ENCODE peak calls at places on chromosomes 16 and 17, in five cellular contexts. One of them, this sample, is unnamed.

GRCh38 chr17:5899496-5900195 is 170.5 kb upstream of the WSCD1 start:
- DNase-seq in CD8-positive, alpha-beta memory T cell: no peak
- DNase-seq in PC-9: no peak
- DNase-seq in CD8-positive, alpha-beta T cell: no peak
- DNase-seq in gastrocnemius medialis: no peak
- DNase-seq in this sample: no peak

GRCh38 chr17:7383742-7384488 is 3.0 kb downstream of the TNK1 start:
- DNase-seq in CD8-positive, alpha-beta memory T cell: peak; percentile 80
- DNase-seq in PC-9: no peak
- DNase-seq in CD8-positive, alpha-beta T cell: peak; percentile 73
- DNase-seq in gastrocnemius medialis: no peak
- DNase-seq in this sample: peak; percentile 31

GRCh38 chr17:58367462-58367861 is 15.5 kb upstream of the SUPT4H1 start:
- DNase-seq in CD8-positive, alpha-beta memory T cell: no peak
- DNase-seq in PC-9: no peak
- DNase-seq in CD8-positive, alpha-beta T cell: no peak
- DNase-seq in gastrocnemius medialis: no peak
- DNase-seq in this sample: peak; percentile 86

GRCh38 chr16:88570691-88571092 is 489 bp downstream of the ZC3H18 start:
- DNase-seq in CD8-positive, alpha-beta memory T cell: no peak
- DNase-seq in PC-9: no peak
- DNase-seq in CD8-positive, alpha-beta T cell: peak; percentile 43
- DNase-seq in gastrocnemius medialis: no peak
- DNase-seq in this sample: peak; percentile 74

GRCh38 chr17:39787743-39788484 is 50.2 kb downstream of the GRB7 start:
- DNase-seq in CD8-positive, alpha-beta memory T cell: no peak
- DNase-seq in PC-9: no peak
- DNase-seq in CD8-positive, alpha-beta T cell: no peak
- DNase-seq in gastrocnemius medialis: no peak
- DNase-seq in this sample: no peak

GRCh38 chr17:59513934-59514841 is 51.2 kb upstream of the DHX40 start:
- DNase-seq in CD8-positive, alpha-beta memory T cell: no peak
- DNase-seq in PC-9: peak; percentile 65
- DNase-seq in CD8-positive, alpha-beta T cell: no peak
- DNase-seq in gastrocnemius medialis: peak; percentile 51
- DNase-seq in this sample: peak; percentile 83

GRCh38 chr16:13148836-13149235 is 247.4 kb downstream of the SHISA9 start:
- DNase-seq in CD8-positive, alpha-beta memory T cell: no peak
- DNase-seq in PC-9: no peak
- DNase-seq in CD8-positive, alpha-beta T cell: no peak
- DNase-seq in gastrocnemius medialis: no peak
- DNase-seq in this sample: no peak

GRCh38 chr17:30334421-30334820 is 564 bp upstream of the TMIGD1 start:
- DNase-seq in CD8-positive, alpha-beta memory T cell: no peak
- DNase-seq in PC-9: no peak
- DNase-seq in CD8-positive, alpha-beta T cell: no peak
- DNase-seq in gastrocnemius medialis: no peak
- DNase-seq in this sample: no peak

GRCh38 chr16:56801762-56802161 is 63.2 kb upstream of the SLC12A3 start:
- DNase-seq in CD8-positive, alpha-beta memory T cell: no peak
- DNase-seq in PC-9: no peak
- DNase-seq in CD8-positive, alpha-beta T cell: no peak
- DNase-seq in gastrocnemius medialis: no peak
- DNase-seq in this sample: no peak

GRCh38 chr16:90044111-90044551 is 24.9 kb upstream of the DBNDD1 start:
- DNase-seq in CD8-positive, alpha-beta memory T cell: no peak
- DNase-seq in PC-9: peak; percentile 94
- DNase-seq in CD8-positive, alpha-beta T cell: no peak
- DNase-seq in gastrocnemius medialis: no peak
- DNase-seq in this sample: peak; percentile 64

GRCh38 chr16:75392911-75393310 is 40.4 kb downstream of the CFDP1 start:
- DNase-seq in CD8-positive, alpha-beta memory T cell: no peak
- DNase-seq in PC-9: no peak
- DNase-seq in CD8-positive, alpha-beta T cell: no peak
- DNase-seq in gastrocnemius medialis: no peak
- DNase-seq in this sample: peak; percentile 37

GRCh38 chr16:12356622-12357365 is 380.3 kb downstream of the SNX29 start:
- DNase-seq in CD8-positive, alpha-beta memory T cell: no peak
- DNase-seq in PC-9: no peak
- DNase-seq in CD8-positive, alpha-beta T cell: no peak
- DNase-seq in gastrocnemius medialis: no peak
- DNase-seq in this sample: no peak

GRCh38 chr17:66786101-66786500 is 48.8 kb upstream of the CACNG5 start:
- DNase-seq in CD8-positive, alpha-beta memory T cell: no peak
- DNase-seq in PC-9: no peak
- DNase-seq in CD8-positive, alpha-beta T cell: no peak
- DNase-seq in gastrocnemius medialis: no peak
- DNase-seq in this sample: no peak

GRCh38 chr17:68771867-68772515 is 170.8 kb upstream of the FAM20A start:
- DNase-seq in CD8-positive, alpha-beta memory T cell: no peak
- DNase-seq in PC-9: peak; percentile 12
- DNase-seq in CD8-positive, alpha-beta T cell: no peak
- DNase-seq in gastrocnemius medialis: no peak
- DNase-seq in this sample: peak; percentile 62

GRCh38 chr17:63709110-63709509 is 9.2 kb upstream of the LIMD2 start:
- DNase-seq in CD8-positive, alpha-beta memory T cell: no peak
- DNase-seq in PC-9: no peak
- DNase-seq in CD8-positive, alpha-beta T cell: no peak
- DNase-seq in gastrocnemius medialis: no peak
- DNase-seq in this sample: no peak

GRCh38 chr17:17926840-17927449 is 45.3 kb downstream of the TOM1L2 start:
- DNase-seq in CD8-positive, alpha-beta memory T cell: no peak
- DNase-seq in PC-9: no peak
- DNase-seq in CD8-positive, alpha-beta T cell: no peak
- DNase-seq in gastrocnemius medialis: no peak
- DNase-seq in this sample: no peak

GRCh38 chr17:17141860-17142552 is 64.1 kb downstream of the PLD6 start:
- DNase-seq in CD8-positive, alpha-beta memory T cell: peak; percentile 25
- DNase-seq in PC-9: no peak
- DNase-seq in CD8-positive, alpha-beta T cell: peak; percentile 47
- DNase-seq in gastrocnemius medialis: no peak
- DNase-seq in this sample: no peak

GRCh38 chr17:10683853-10684252 is 13.5 kb downstream of the SCO1 start:
- DNase-seq in CD8-positive, alpha-beta memory T cell: no peak
- DNase-seq in PC-9: no peak
- DNase-seq in CD8-positive, alpha-beta T cell: no peak
- DNase-seq in gastrocnemius medialis: no peak
- DNase-seq in this sample: no peak

GRCh38 chr16:11797957-11798299 is 870 bp upstream of the ZC3H7A start:
- DNase-seq in CD8-positive, alpha-beta memory T cell: no peak
- DNase-seq in PC-9: no peak
- DNase-seq in CD8-positive, alpha-beta T cell: no peak
- DNase-seq in gastrocnemius medialis: no peak
- DNase-seq in this sample: peak; percentile 37

GRCh38 chr17:76492250-76492988 is 8.8 kb downstream of the RHBDF2 start:
- DNase-seq in CD8-positive, alpha-beta memory T cell: no peak
- DNase-seq in PC-9: no peak
- DNase-seq in CD8-positive, alpha-beta T cell: no peak
- DNase-seq in gastrocnemius medialis: no peak
- DNase-seq in this sample: peak; percentile 76

DNA sequence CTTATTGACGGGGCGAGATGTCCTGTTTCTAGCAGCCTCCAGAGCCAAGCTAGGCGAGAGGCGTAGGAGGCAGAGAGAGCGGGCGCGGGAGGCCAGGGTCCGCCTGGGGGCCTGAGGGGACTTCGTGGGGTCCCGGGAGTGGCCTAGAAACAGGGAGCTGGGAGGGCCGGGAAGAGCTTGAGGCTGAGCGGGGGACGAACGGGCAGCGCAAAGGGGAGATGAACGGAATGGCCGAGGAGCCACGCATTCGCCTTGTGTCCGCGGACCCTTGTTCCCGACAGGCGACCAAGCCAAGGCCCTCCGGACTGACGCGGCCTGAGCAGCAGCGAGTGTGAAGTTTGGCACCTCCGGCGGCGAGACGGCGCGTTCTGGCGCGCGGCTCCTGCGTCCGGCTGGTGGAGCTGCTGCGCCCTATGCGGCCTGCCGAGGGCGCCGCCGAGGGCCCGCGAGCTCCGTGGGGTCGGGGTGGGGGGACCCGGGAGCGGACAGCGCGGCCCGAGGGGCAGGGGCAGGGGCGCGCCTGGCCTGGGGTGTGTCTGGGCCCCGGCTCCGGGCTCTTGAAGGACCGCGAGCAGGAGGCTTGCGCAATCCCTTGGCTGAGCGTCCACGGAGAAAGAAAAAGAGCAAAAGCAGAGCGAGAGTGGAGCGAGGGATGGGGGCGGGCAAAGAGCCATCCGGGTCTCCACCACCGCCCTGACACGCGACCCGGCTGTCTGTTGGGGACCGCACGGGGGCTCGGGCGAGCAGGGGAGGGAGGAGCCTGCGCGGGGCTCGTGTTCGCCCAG is 1.2 kb upstream of the CBX4 start:
- DNase-seq in CD8-positive, alpha-beta memory T cell: no peak
- DNase-seq in PC-9: peak; percentile 27
- DNase-seq in CD8-positive, alpha-beta T cell: no peak
- DNase-seq in gastrocnemius medialis: peak; percentile 52
- DNase-seq in this sample: peak; percentile 59
- H3K4me1 ChIP-seq in CD8-positive, alpha-beta memory T cell: peaks cover 67% of the 10 kb centered on the region
- H3K4me1 ChIP-seq in PC-9: peaks cover 15% of the 10 kb centered on the region
- H3K4me1 ChIP-seq in CD8-positive, alpha-beta T cell: peaks cover 74% of the 10 kb centered on the region
- H3K4me1 ChIP-seq in gastrocnemius medialis: peaks cover 63% of the 10 kb centered on the region
- H3K4me1 ChIP-seq in this sample: peaks cover 9% of the 10 kb centered on the region

DNA sequence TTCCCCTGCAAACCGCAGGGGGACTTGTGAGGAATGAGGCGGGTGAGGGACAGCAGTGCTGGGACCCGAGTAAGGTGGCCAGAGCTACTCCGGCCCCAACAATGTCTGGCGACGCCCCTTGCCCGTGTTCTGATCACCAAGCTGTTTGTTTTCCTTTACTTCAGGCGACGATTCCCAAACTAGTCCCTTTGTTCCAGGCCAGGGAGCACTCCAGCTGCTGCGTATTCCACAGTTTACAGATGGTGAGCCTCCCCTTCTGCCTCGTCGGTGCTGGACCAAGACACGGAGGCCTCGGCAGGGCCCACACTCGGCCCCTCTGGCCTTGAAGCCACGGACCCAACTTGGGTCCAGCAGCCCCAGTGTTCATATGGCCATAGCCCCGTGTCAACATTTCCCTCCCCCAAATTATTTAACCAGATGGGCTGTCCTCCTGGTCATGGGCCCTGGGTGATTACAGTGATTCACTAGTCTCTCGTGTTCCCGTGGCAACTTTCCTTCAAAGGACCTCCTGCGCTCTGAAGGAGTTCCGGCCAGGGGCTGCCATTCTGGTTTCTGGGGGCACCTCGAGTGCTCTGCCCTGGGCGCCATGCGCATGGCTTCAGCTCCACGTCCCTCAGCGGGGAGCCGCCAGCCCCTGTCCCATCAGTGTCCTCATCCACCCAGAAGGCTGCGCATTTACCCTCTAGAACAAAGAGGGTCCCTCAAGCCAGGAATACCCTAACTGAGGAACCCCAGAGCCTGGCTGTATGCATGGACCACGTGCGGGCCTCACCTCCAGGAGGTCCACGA is 24.8 kb upstream of the MTSS2 start:
- DNase-seq in CD8-positive, alpha-beta memory T cell: no peak
- DNase-seq in PC-9: no peak
- DNase-seq in CD8-positive, alpha-beta T cell: no peak
- DNase-seq in gastrocnemius medialis: no peak
- DNase-seq in this sample: no peak
- H3K27ac ChIP-seq in CD8-positive, alpha-beta memory T cell: no peak overlapping the region
- H3K27ac ChIP-seq in PC-9: no peak overlapping the region
- H3K27ac ChIP-seq in CD8-positive, alpha-beta T cell: no peak overlapping the region
- H3K27ac ChIP-seq in gastrocnemius medialis: no peak overlapping the region
- H3K27ac ChIP-seq in this sample: no peak overlapping the region

DNA sequence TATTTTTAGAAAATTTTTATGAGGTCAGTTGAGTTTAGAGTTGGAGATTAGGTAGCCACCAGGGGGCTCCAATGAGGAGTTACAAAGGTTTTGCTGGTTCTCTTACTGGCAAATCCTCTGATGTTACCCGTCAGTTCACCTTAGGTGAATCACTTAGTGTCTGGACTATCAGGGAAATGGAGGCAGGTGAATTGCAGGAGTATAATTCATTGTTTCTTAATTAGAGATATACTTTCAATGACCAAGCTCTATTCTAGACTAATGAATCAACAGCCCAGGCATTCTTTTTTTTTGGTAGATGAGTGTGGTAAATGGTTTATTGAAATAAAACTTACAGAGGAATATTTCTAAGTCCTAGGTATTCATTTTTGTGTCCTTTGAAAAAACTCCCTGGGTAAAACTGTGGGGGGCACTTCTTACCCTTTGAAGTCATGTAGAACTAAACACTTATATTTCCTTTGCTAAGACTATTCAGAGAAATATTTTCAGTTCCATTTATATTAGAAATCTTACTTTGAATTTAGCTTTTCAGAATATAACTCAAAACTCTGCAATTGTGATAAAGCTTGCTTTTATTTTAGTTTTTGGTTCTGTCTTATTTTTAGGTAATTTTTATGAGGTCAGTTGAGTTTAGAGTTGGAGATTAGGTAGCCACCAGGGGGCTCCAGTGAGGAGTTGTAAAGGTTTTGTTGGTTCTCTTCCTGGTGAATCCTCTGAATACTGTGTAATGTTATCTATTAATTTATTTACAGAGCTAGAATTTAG is 17.7 kb downstream of the PSMD11 start:
- DNase-seq in CD8-positive, alpha-beta memory T cell: peak; percentile 46
- DNase-seq in PC-9: peak; percentile 41
- DNase-seq in CD8-positive, alpha-beta T cell: peak; percentile 65
- DNase-seq in gastrocnemius medialis: no peak
- DNase-seq in this sample: peak; percentile 54
- H3K36me3 ChIP-seq in CD8-positive, alpha-beta memory T cell: peaks cover 30% of the 10 kb centered on the region
- H3K36me3 ChIP-seq in PC-9: peaks cover 48% of the 10 kb centered on the region
- H3K36me3 ChIP-seq in CD8-positive, alpha-beta T cell: peaks cover 21% of the 10 kb centered on the region
- H3K36me3 ChIP-seq in gastrocnemius medialis: no peaks in the 10 kb centered on the region
- H3K36me3 ChIP-seq in this sample: peaks cover 20% of the 10 kb centered on the region

GRCh38 chr16:67486805-67487204 is 3.5 kb upstream of the AGRP start:
- DNase-seq in CD8-positive, alpha-beta memory T cell: no peak
- DNase-seq in PC-9: no peak
- DNase-seq in CD8-positive, alpha-beta T cell: no peak
- DNase-seq in gastrocnemius medialis: no peak
- DNase-seq in this sample: no peak
- H3K4me1 ChIP-seq in CD8-positive, alpha-beta memory T cell: peaks cover 16% of the 10 kb centered on the region
- H3K4me1 ChIP-seq in PC-9: peaks cover 9% of the 10 kb centered on the region
- H3K4me1 ChIP-seq in CD8-positive, alpha-beta T cell: peaks cover 16% of the 10 kb centered on the region
- H3K4me1 ChIP-seq in gastrocnemius medialis: peaks cover 9% of the 10 kb centered on the region
- H3K4me1 ChIP-seq in this sample: no peaks in the 10 kb centered on the region

GRCh38 chr16:14485811-14486519 is 144.1 kb downstream of the PARN start:
- DNase-seq in CD8-positive, alpha-beta memory T cell: no peak
- DNase-seq in PC-9: no peak
- DNase-seq in CD8-positive, alpha-beta T cell: no peak
- DNase-seq in gastrocnemius medialis: no peak
- DNase-seq in this sample: no peak
- H3K27ac ChIP-seq in CD8-positive, alpha-beta memory T cell: peak overlapping the region; percentile 28
- H3K27ac ChIP-seq in PC-9: peak overlapping the region; percentile 81
- H3K27ac ChIP-seq in CD8-positive, alpha-beta T cell: no peak overlapping the region
- H3K27ac ChIP-seq in gastrocnemius medialis: peak overlapping the region; percentile 85
- H3K27ac ChIP-seq in this sample: no peak overlapping the region

This sample was measured in small intestine.